ENCODE peak calls at places on chromosomes 3 and 15, in seven cellular contexts. Y is NCI-H1105; G is effector memory CD8-positive, alpha-beta T cell; R is GM19239; C is HuH-7.5; H is progenitor cell of endocrine pancreas; S is NCI-H524 treated with DMSO at 0.1 percent for 48 hours. L is an unnamed sample.

GRCh38 chr15:34708422-34708821 is 46.4 kb downstream of the GJD2 start:
- DNase-seq in Y (no peak), G (no peak), R (no peak), C (peak), H (no peak), S (peak), L (no peak)

GRCh38 chr3:85355572-85355971 is 396.8 kb downstream of the CADM2 start:
- DNase-seq in Y (no peak), G (no peak), R (no peak), C (no peak), H (no peak), S (no peak), L (no peak)

GRCh38 chr15:63597033-63597790 is at the start of gene FBXL22:
- DNase-seq in Y (no peak), G (no peak), R (no peak), C (no peak), H (no peak), S (peak), L (no peak)

GRCh38 chr3:113575191-113575590 is 42.8 kb downstream of the SIDT1 start:
- DNase-seq in Y (no peak), G (no peak), R (no peak), C (no peak), H (no peak), S (no peak), L (no peak)

GRCh38 chr15:96325579-96326331 is 4.7 kb upstream of the NR2F2 start:
- DNase-seq in Y (no peak), G (no peak), R (no peak), C (peak), H (no peak), S (no peak), L (no peak)

GRCh38 chr3:153783106-153783505 is 338.1 kb upstream of the ARHGEF26 start:
- DNase-seq in Y (no peak), G (no peak), R (no peak), C (no peak), H (no peak), S (peak), L (no peak)

GRCh38 chr3:31014317-31015040 is 120.0 kb upstream of the GADL1 start:
- DNase-seq in Y (no peak), G (no peak), R (no peak), C (no peak), H (no peak), S (no peak), L (no peak)

GRCh38 chr3:195806916-195807231 is 4.9 kb downstream of the MUC4 start:
- DNase-seq in Y (no peak), G (no peak), R (no peak), C (no peak), H (no peak), S (no peak), L (no peak)

GRCh38 chr3:481680-482079 is 285.1 kb downstream of the CHL1 start:
- DNase-seq in Y (no peak), G (no peak), R (no peak), C (no peak), H (no peak), S (peak), L (no peak)

GRCh38 chr15:98658831-98659699 is 10.7 kb downstream of the IGF1R start:
- DNase-seq in Y (no peak), G (peak), R (no peak), C (peak), H (no peak), S (no peak), L (peak)

GRCh38 chr3:115862824-115863223 is 239.5 kb downstream of the GAP43 start:
- DNase-seq in Y (no peak), G (no peak), R (no peak), C (no peak), H (no peak), S (no peak), L (no peak)

GRCh38 chr15:63981596-63982320 is 64.5 kb downstream of the DAPK2 start:
- DNase-seq in Y (no peak), G (no peak), R (no peak), C (no peak), H (no peak), S (no peak), L (no peak)

GRCh38 chr15:85702321-85703230 is 92.1 kb downstream of the KLHL25 start:
- DNase-seq in Y (no peak), G (peak), R (no peak), C (no peak), H (no peak), S (no peak), L (no peak)

GRCh38 chr3:162492446-162493081 is 996.0 kb downstream of the OTOL1 start:
- DNase-seq in Y (no peak), G (no peak), R (no peak), C (no peak), H (no peak), S (no peak), L (no peak)

GRCh38 chr3:17535173-17535730 is 207.2 kb downstream of the TBC1D5 start:
- DNase-seq in Y (no peak), G (no peak), R (no peak), C (no peak), H (no peak), S (no peak), L (no peak)

GRCh38 chr3:42228796-42229195 is 37.2 kb downstream of the CCK start:
- DNase-seq in Y (no peak), G (no peak), R (no peak), C (no peak), H (no peak), S (no peak), L (no peak)

GRCh38 chr15:71549697-71550096 is 260.7 kb upstream of the NR2E3 start:
- DNase-seq in Y (no peak), G (no peak), R (no peak), C (no peak), H (no peak), S (no peak), L (no peak)

GRCh38 chr15:78103406-78104118 is 11.2 kb downstream of the SH2D7 start:
- DNase-seq in Y (no peak), G (peak), R (peak), C (no peak), H (no peak), S (no peak), L (no peak)

GRCh38 chr3:30602946-30603345 is 3.5 kb upstream of the TGFBR2 start:
- DNase-seq in Y (no peak), G (no peak), R (no peak), C (no peak), H (no peak), S (no peak), L (peak)

GRCh38 chr15:87735536-87735935 is 521.0 kb downstream of the NTRK3 start:
- DNase-seq in Y (no peak), G (no peak), R (no peak), C (no peak), H (no peak), S (no peak), L (no peak)

GRCh38 chr15:52733078-52733477 is 53.9 kb upstream of the ATOSA start:
- DNase-seq in Y (no peak), G (no peak), R (no peak), C (no peak), H (no peak), S (no peak), L (no peak)

GRCh38 chr3:125594581-125595011 is 701 bp downstream of the OSBPL11 start:
- DNase-seq in Y (no peak), G (no peak), R (no peak), C (no peak), H (no peak), S (no peak), L (no peak)

GRCh38 chr15:89075121-89075640 is 13.1 kb upstream of the ABHD2 start:
- DNase-seq in Y (no peak), G (no peak), R (no peak), C (no peak), H (no peak), S (no peak), L (no peak)

L was measured in B cell.